ENCODE peak calls at places on chromosomes 13 and 19, in seven cellular contexts. One of them, this sample, is unnamed.

GRCh38 chr13:19950374-19950773 is 8.2 kb upstream of the ZMYM2 start:
- DNase-seq in fibroblast of the aortic adventitia: no peak
- DNase-seq in CD4-positive, alpha-beta T cell: no peak
- DNase-seq in GM12864: no peak
- DNase-seq in CD8-positive, alpha-beta T cell: no peak
- DNase-seq in GM06990: no peak
- DNase-seq in endodermal cell: no peak
- DNase-seq in this sample: no peak

GRCh38 chr13:113802090-113802531 is 43.1 kb downstream of the TMEM255B start:
- DNase-seq in GM12864: no peak
- DNase-seq in GM06990: no peak
- DNase-seq in CD4-positive, alpha-beta T cell: no peak
- DNase-seq in endodermal cell: peak
- DNase-seq in fibroblast of the aortic adventitia: peak
- DNase-seq in CD8-positive, alpha-beta T cell: no peak
- DNase-seq in this sample: no peak

GRCh38 chr13:49240017-49240416 is 7.7 kb upstream of the CDADC1 start:
- DNase-seq in endodermal cell: peak
- DNase-seq in GM06990: no peak
- DNase-seq in GM12864: no peak
- DNase-seq in CD4-positive, alpha-beta T cell: no peak
- DNase-seq in CD8-positive, alpha-beta T cell: no peak
- DNase-seq in fibroblast of the aortic adventitia: peak
- DNase-seq in this sample: no peak

GRCh38 chr13:113922412-113923118 is 51.3 kb downstream of the C13orf46 start:
- DNase-seq in fibroblast of the aortic adventitia: no peak
- DNase-seq in GM12864: no peak
- DNase-seq in CD4-positive, alpha-beta T cell: no peak
- DNase-seq in CD8-positive, alpha-beta T cell: no peak
- DNase-seq in endodermal cell: peak
- DNase-seq in GM06990: no peak
- DNase-seq in this sample: no peak

GRCh38 chr19:798415-799075 is 1.3 kb downstream of the PTBP1 start:
- DNase-seq in endodermal cell: peak
- DNase-seq in CD8-positive, alpha-beta T cell: no peak
- DNase-seq in fibroblast of the aortic adventitia: peak
- DNase-seq in GM06990: no peak
- DNase-seq in GM12864: no peak
- DNase-seq in CD4-positive, alpha-beta T cell: no peak
- DNase-seq in this sample: peak

GRCh38 chr19:55687281-55688172 is 12.5 kb downstream of the EPN1 start:
- DNase-seq in GM12864: no peak
- DNase-seq in CD8-positive, alpha-beta T cell: no peak
- DNase-seq in endodermal cell: no peak
- DNase-seq in GM06990: no peak
- DNase-seq in CD4-positive, alpha-beta T cell: no peak
- DNase-seq in fibroblast of the aortic adventitia: no peak
- DNase-seq in this sample: no peak

GRCh38 chr19:418761-419632 is 10.1 kb upstream of the C2CD4C start:
- DNase-seq in GM06990: no peak
- DNase-seq in fibroblast of the aortic adventitia: no peak
- DNase-seq in CD4-positive, alpha-beta T cell: no peak
- DNase-seq in endodermal cell: peak
- DNase-seq in GM12864: no peak
- DNase-seq in CD8-positive, alpha-beta T cell: no peak
- DNase-seq in this sample: no peak

GRCh38 chr19:33434886-33435705 is 61.6 kb downstream of the CEBPG start:
- DNase-seq in GM06990: no peak
- DNase-seq in fibroblast of the aortic adventitia: no peak
- DNase-seq in GM12864: no peak
- DNase-seq in CD4-positive, alpha-beta T cell: no peak
- DNase-seq in endodermal cell: no peak
- DNase-seq in CD8-positive, alpha-beta T cell: no peak
- DNase-seq in this sample: no peak

GRCh38 chr19:9018163-9018875 is 8.1 kb upstream of the MUC16 start:
- DNase-seq in GM06990: no peak
- DNase-seq in CD4-positive, alpha-beta T cell: no peak
- DNase-seq in endodermal cell: no peak
- DNase-seq in CD8-positive, alpha-beta T cell: no peak
- DNase-seq in GM12864: no peak
- DNase-seq in fibroblast of the aortic adventitia: no peak
- DNase-seq in this sample: no peak

GRCh38 chr19:33558846-33559245 is 37.3 kb upstream of the PEPD start:
- DNase-seq in CD8-positive, alpha-beta T cell: no peak
- DNase-seq in GM12864: no peak
- DNase-seq in fibroblast of the aortic adventitia: no peak
- DNase-seq in CD4-positive, alpha-beta T cell: no peak
- DNase-seq in endodermal cell: no peak
- DNase-seq in GM06990: no peak
- DNase-seq in this sample: no peak

GRCh38 chr19:50362656-50363424 is 2.6 kb downstream of the NAPSA start:
- DNase-seq in CD4-positive, alpha-beta T cell: no peak
- DNase-seq in CD8-positive, alpha-beta T cell: no peak
- DNase-seq in GM06990: no peak
- DNase-seq in GM12864: no peak
- DNase-seq in endodermal cell: no peak
- DNase-seq in fibroblast of the aortic adventitia: no peak
- DNase-seq in this sample: no peak

GRCh38 chr13:97445504-97446187 is 11.7 kb downstream of the RAP2A start:
- DNase-seq in GM12864: no peak
- DNase-seq in CD8-positive, alpha-beta T cell: no peak
- DNase-seq in fibroblast of the aortic adventitia: no peak
- DNase-seq in endodermal cell: no peak
- DNase-seq in GM06990: no peak
- DNase-seq in CD4-positive, alpha-beta T cell: no peak
- DNase-seq in this sample: no peak

GRCh38 chr19:51479531-51480331 is 1.4 kb downstream of the CEACAM18 start:
- DNase-seq in CD8-positive, alpha-beta T cell: no peak
- DNase-seq in GM12864: no peak
- DNase-seq in fibroblast of the aortic adventitia: no peak
- DNase-seq in GM06990: no peak
- DNase-seq in endodermal cell: no peak
- DNase-seq in CD4-positive, alpha-beta T cell: no peak
- DNase-seq in this sample: no peak

GRCh38 chr13:99028890-99029289 is 51.0 kb upstream of the DOCK9 start:
- DNase-seq in GM12864: no peak
- DNase-seq in CD8-positive, alpha-beta T cell: no peak
- DNase-seq in endodermal cell: peak
- DNase-seq in CD4-positive, alpha-beta T cell: no peak
- DNase-seq in fibroblast of the aortic adventitia: no peak
- DNase-seq in GM06990: no peak
- DNase-seq in this sample: no peak
- TF ChIP-seq CTCF in GM12864: peak
- TF ChIP-seq CTCF in CD8-positive, alpha-beta T cell: peak
- TF ChIP-seq CTCF in endodermal cell: peak
- TF ChIP-seq CTCF in CD4-positive, alpha-beta T cell: peak
- TF ChIP-seq CTCF in fibroblast of the aortic adventitia: no peak
- TF ChIP-seq CTCF in GM06990: peak
- TF ChIP-seq CTCF in this sample: no peak

DNA sequence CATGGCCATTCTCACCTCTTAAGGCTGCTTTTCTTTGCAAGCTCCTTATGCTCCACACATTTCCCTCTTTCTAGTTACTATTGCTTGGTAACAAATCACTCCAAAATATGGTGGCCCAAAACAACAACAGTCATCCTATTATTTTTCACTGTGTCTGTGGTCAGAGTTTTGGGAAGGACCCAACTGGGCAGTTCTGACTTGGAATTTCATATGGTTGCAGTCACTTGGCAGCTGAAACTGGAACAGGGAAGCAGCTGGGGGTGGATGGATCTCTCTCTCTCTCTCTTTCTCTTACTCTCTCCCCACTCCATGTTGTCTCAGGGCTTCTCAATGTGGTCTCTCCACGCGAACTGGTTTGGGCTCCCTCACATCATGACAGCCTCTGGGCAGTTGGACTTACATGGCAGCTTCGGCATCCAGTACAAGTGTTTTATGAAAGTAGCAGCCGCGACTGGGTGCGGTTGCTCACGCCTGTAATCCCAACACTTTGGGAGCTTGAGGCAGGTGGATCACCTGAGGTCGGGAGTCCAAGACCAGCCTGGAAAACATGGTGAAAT is 39.6 kb downstream of the NUMBL start:
- DNase-seq in GM12864: no peak
- DNase-seq in CD8-positive, alpha-beta T cell: no peak
- DNase-seq in fibroblast of the aortic adventitia: peak
- DNase-seq in CD4-positive, alpha-beta T cell: no peak
- DNase-seq in GM06990: no peak
- DNase-seq in endodermal cell: no peak
- DNase-seq in this sample: no peak
- TF ChIP-seq CTCF in GM12864: no peak
- TF ChIP-seq CTCF in CD8-positive, alpha-beta T cell: no peak
- TF ChIP-seq CTCF in fibroblast of the aortic adventitia: no peak
- TF ChIP-seq CTCF in CD4-positive, alpha-beta T cell: no peak
- TF ChIP-seq CTCF in GM06990: no peak
- TF ChIP-seq CTCF in endodermal cell: no peak
- TF ChIP-seq CTCF in this sample: no peak

GRCh38 chr13:57552441-57552840 is 79.1 kb upstream of the PCDH17 start:
- DNase-seq in CD8-positive, alpha-beta T cell: no peak
- DNase-seq in fibroblast of the aortic adventitia: no peak
- DNase-seq in endodermal cell: no peak
- DNase-seq in CD4-positive, alpha-beta T cell: no peak
- DNase-seq in GM06990: no peak
- DNase-seq in GM12864: no peak
- DNase-seq in this sample: no peak

GRCh38 chr13:57553932-57554331 is 77.6 kb upstream of the PCDH17 start:
- DNase-seq in GM12864: no peak
- DNase-seq in CD4-positive, alpha-beta T cell: no peak
- DNase-seq in endodermal cell: no peak
- DNase-seq in GM06990: no peak
- DNase-seq in CD8-positive, alpha-beta T cell: no peak
- DNase-seq in fibroblast of the aortic adventitia: no peak
- DNase-seq in this sample: no peak

DNA sequence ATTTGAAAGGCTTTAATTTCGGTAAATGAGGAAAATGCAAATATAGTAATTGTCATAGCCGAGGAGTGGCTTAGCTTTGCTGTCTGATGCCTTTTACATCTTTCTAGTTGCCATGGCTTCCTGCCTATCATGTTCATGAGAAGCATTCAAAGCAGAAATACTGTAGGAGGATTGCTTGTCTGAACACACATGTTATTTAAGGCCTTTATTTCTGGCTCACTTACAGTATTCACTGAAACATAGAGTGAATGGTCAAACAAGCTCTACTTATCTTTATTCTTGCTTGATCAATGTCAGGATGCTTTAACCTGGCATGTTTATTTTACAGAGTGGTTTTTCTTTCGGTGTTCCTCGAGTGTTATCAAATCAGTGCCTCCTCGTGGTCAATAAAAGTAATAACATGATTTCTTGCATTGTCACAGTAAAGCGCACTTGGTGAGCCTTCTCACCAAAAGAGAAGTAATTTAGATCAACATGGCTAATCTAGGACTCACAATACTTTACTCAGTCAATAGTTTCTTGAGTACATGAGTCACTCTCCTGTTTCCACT is 73.5 kb upstream of the PCDH17 start:
- DNase-seq in GM06990: no peak
- DNase-seq in fibroblast of the aortic adventitia: no peak
- DNase-seq in CD8-positive, alpha-beta T cell: no peak
- DNase-seq in GM12864: no peak
- DNase-seq in CD4-positive, alpha-beta T cell: no peak
- DNase-seq in endodermal cell: no peak
- DNase-seq in this sample: no peak
- TF ChIP-seq CTCF in GM06990: no peak
- TF ChIP-seq CTCF in fibroblast of the aortic adventitia: no peak
- TF ChIP-seq CTCF in CD8-positive, alpha-beta T cell: no peak
- TF ChIP-seq CTCF in GM12864: no peak
- TF ChIP-seq CTCF in CD4-positive, alpha-beta T cell: no peak
- TF ChIP-seq CTCF in endodermal cell: peak
- TF ChIP-seq CTCF in this sample: no peak

GRCh38 chr19:41377977-41378707 is 1.8 kb downstream of the TMEM91 start:
- DNase-seq in CD4-positive, alpha-beta T cell: no peak
- DNase-seq in GM06990: peak
- DNase-seq in fibroblast of the aortic adventitia: no peak
- DNase-seq in CD8-positive, alpha-beta T cell: no peak
- DNase-seq in endodermal cell: peak
- DNase-seq in GM12864: no peak
- DNase-seq in this sample: no peak
- TF ChIP-seq CTCF in CD4-positive, alpha-beta T cell: no peak
- TF ChIP-seq CTCF in GM06990: peak
- TF ChIP-seq CTCF in fibroblast of the aortic adventitia: no peak
- TF ChIP-seq CTCF in CD8-positive, alpha-beta T cell: peak
- TF ChIP-seq CTCF in endodermal cell: peak
- TF ChIP-seq CTCF in GM12864: peak
- TF ChIP-seq CTCF in this sample: no peak

This sample was measured in activated B cell treated with CpG ODN at 0.5 μM for 24 hours.